ENCODE peak calls at places on chromosomes 7 and 10, in five cellular contexts. One of them, this sample, is unnamed.

GRCh38 chr7:1529383-1530116 is 952 bp upstream of the MAFK start:
- DNase-seq in pancreas: no peak
- DNase-seq in endothelial cell of umbilical vein: no peak
- DNase-seq in Caco-2: no peak
- DNase-seq in OCI-LY7: peak; percentile 26
- DNase-seq in this sample: no peak

GRCh38 chr10:35712486-35712885 is 70.4 kb upstream of the FZD8 start:
- DNase-seq in pancreas: no peak
- DNase-seq in Caco-2: no peak
- DNase-seq in OCI-LY7: no peak
- DNase-seq in endothelial cell of umbilical vein: no peak
- DNase-seq in this sample: no peak

GRCh38 chr7:71752171-71752935 is 620.4 kb downstream of the GALNT17 start:
- DNase-seq in Caco-2: no peak
- DNase-seq in OCI-LY7: no peak
- DNase-seq in endothelial cell of umbilical vein: no peak
- DNase-seq in pancreas: peak; percentile 95
- DNase-seq in this sample: peak; percentile 29

GRCh38 chr10:86284355-86285105 is 82.1 kb downstream of the GRID1 start:
- DNase-seq in endothelial cell of umbilical vein: no peak
- DNase-seq in OCI-LY7: no peak
- DNase-seq in Caco-2: no peak
- DNase-seq in pancreas: no peak
- DNase-seq in this sample: no peak

GRCh38 chr10:74917481-74918077 is 91.2 kb downstream of the KAT6B start:
- DNase-seq in OCI-LY7: no peak
- DNase-seq in endothelial cell of umbilical vein: no peak
- DNase-seq in pancreas: no peak
- DNase-seq in Caco-2: no peak
- DNase-seq in this sample: peak; percentile 55

GRCh38 chr7:94969434-94970084 is 62.2 kb downstream of the PPP1R9A start:
- DNase-seq in endothelial cell of umbilical vein: no peak
- DNase-seq in OCI-LY7: no peak
- DNase-seq in Caco-2: peak; percentile 67
- DNase-seq in pancreas: no peak
- DNase-seq in this sample: no peak

GRCh38 chr10:2964632-2965296 is 102.6 kb upstream of the PFKP start:
- DNase-seq in OCI-LY7: no peak
- DNase-seq in Caco-2: no peak
- DNase-seq in pancreas: no peak
- DNase-seq in endothelial cell of umbilical vein: no peak
- DNase-seq in this sample: peak; percentile 21

GRCh38 chr10:108180883-108181282 is 1016.4 kb upstream of the SORCS1 start:
- DNase-seq in endothelial cell of umbilical vein: no peak
- DNase-seq in Caco-2: no peak
- DNase-seq in OCI-LY7: no peak
- DNase-seq in pancreas: no peak
- DNase-seq in this sample: peak; percentile 14

GRCh38 chr7:145644426-145645154 is 472.0 kb upstream of the CNTNAP2 start:
- DNase-seq in endothelial cell of umbilical vein: no peak
- DNase-seq in pancreas: no peak
- DNase-seq in Caco-2: no peak
- DNase-seq in OCI-LY7: no peak
- DNase-seq in this sample: no peak

GRCh38 chr10:51510231-51510630 is 189.2 kb downstream of the CSTF2T start:
- DNase-seq in OCI-LY7: no peak
- DNase-seq in endothelial cell of umbilical vein: no peak
- DNase-seq in Caco-2: no peak
- DNase-seq in pancreas: no peak
- DNase-seq in this sample: peak; percentile 73

GRCh38 chr7:29807179-29807841 is 1.0 kb downstream of the WIPF3 start:
- DNase-seq in pancreas: peak; percentile 77
- DNase-seq in endothelial cell of umbilical vein: no peak
- DNase-seq in Caco-2: peak; percentile 54
- DNase-seq in OCI-LY7: no peak
- DNase-seq in this sample: peak; percentile 2

GRCh38 chr7:68511281-68511680 is 1087.0 kb upstream of the AUTS2 start:
- DNase-seq in endothelial cell of umbilical vein: no peak
- DNase-seq in OCI-LY7: no peak
- DNase-seq in pancreas: no peak
- DNase-seq in Caco-2: no peak
- DNase-seq in this sample: no peak

GRCh38 chr10:98659951-98660350 is 213.2 kb upstream of the HPS1 start:
- DNase-seq in pancreas: no peak
- DNase-seq in Caco-2: no peak
- DNase-seq in OCI-LY7: no peak
- DNase-seq in endothelial cell of umbilical vein: no peak
- DNase-seq in this sample: no peak

GRCh38 chr7:41630741-41631140 is 72.1 kb downstream of the INHBA start:
- DNase-seq in pancreas: no peak
- DNase-seq in Caco-2: no peak
- DNase-seq in OCI-LY7: no peak
- DNase-seq in endothelial cell of umbilical vein: peak; percentile 14
- DNase-seq in this sample: no peak

GRCh38 chr7:52854681-52855080 is 180.8 kb upstream of the POM121L12 start:
- DNase-seq in OCI-LY7: no peak
- DNase-seq in endothelial cell of umbilical vein: no peak
- DNase-seq in Caco-2: no peak
- DNase-seq in pancreas: no peak
- DNase-seq in this sample: no peak

GRCh38 chr7:78185149-78185745 is 386.7 kb downstream of the PHTF2 start:
- DNase-seq in Caco-2: no peak
- DNase-seq in endothelial cell of umbilical vein: no peak
- DNase-seq in OCI-LY7: no peak
- DNase-seq in pancreas: no peak
- DNase-seq in this sample: no peak

GRCh38 chr10:70272925-70273316 is 10.9 kb downstream of the NPFFR1 start:
- DNase-seq in pancreas: no peak
- DNase-seq in endothelial cell of umbilical vein: peak; percentile 21
- DNase-seq in OCI-LY7: peak; percentile 73
- DNase-seq in Caco-2: no peak
- DNase-seq in this sample: peak; percentile 61

GRCh38 chr10:110221721-110222261 is 14.4 kb downstream of the MXI1 start:
- DNase-seq in pancreas: peak; percentile 82
- DNase-seq in endothelial cell of umbilical vein: peak; percentile 48
- DNase-seq in Caco-2: peak; percentile 66
- DNase-seq in OCI-LY7: no peak
- DNase-seq in this sample: peak; percentile 94

GRCh38 chr7:151008511-151009323 is 15.6 kb downstream of the ATG9B start:
- DNase-seq in pancreas: peak; percentile 91
- DNase-seq in Caco-2: no peak
- DNase-seq in endothelial cell of umbilical vein: peak; percentile 62
- DNase-seq in OCI-LY7: peak; percentile 73
- DNase-seq in this sample: peak; percentile 41

GRCh38 chr7:2542011-2542923 is 13.1 kb downstream of the BRAT1 start:
- DNase-seq in pancreas: peak; percentile 48
- DNase-seq in Caco-2: no peak
- DNase-seq in OCI-LY7: no peak
- DNase-seq in endothelial cell of umbilical vein: no peak
- DNase-seq in this sample: no peak

GRCh38 chr10:32941357-32941756 is 16.7 kb downstream of the ITGB1 start:
- DNase-seq in pancreas: no peak
- DNase-seq in Caco-2: no peak
- DNase-seq in endothelial cell of umbilical vein: no peak
- DNase-seq in OCI-LY7: no peak
- DNase-seq in this sample: peak; percentile 52

GRCh38 chr10:112950714-112951348 is 784 bp downstream of the TCF7L2 start:
- DNase-seq in endothelial cell of umbilical vein: peak; percentile 40
- DNase-seq in pancreas: peak; percentile 64
- DNase-seq in OCI-LY7: peak; percentile 52
- DNase-seq in Caco-2: peak; percentile 49
- DNase-seq in this sample: peak; percentile 66

GRCh38 chr7:112484671-112485097 is 3.9 kb downstream of the LSMEM1 start:
- DNase-seq in endothelial cell of umbilical vein: peak; percentile 95
- DNase-seq in pancreas: no peak
- DNase-seq in OCI-LY7: no peak
- DNase-seq in Caco-2: no peak
- DNase-seq in this sample: peak; percentile 87

GRCh38 chr7:66847879-66848810 is 72.9 kb upstream of the TMEM248 start:
- DNase-seq in OCI-LY7: no peak
- DNase-seq in Caco-2: peak; percentile 16
- DNase-seq in pancreas: no peak
- DNase-seq in endothelial cell of umbilical vein: peak; percentile 88
- DNase-seq in this sample: peak; percentile 72

GRCh38 chr7:91596287-91596686 is 284.2 kb downstream of the MTERF1 start:
- DNase-seq in pancreas: no peak
- DNase-seq in OCI-LY7: no peak
- DNase-seq in endothelial cell of umbilical vein: no peak
- DNase-seq in Caco-2: no peak
- DNase-seq in this sample: no peak

GRCh38 chr10:6044060-6044459 is 18.1 kb downstream of the IL2RA start:
- DNase-seq in OCI-LY7: no peak
- DNase-seq in Caco-2: no peak
- DNase-seq in pancreas: no peak
- DNase-seq in endothelial cell of umbilical vein: no peak
- DNase-seq in this sample: no peak

GRCh38 chr10:6046458-6047325 is 15.5 kb downstream of the IL2RA start:
- DNase-seq in OCI-LY7: no peak
- DNase-seq in endothelial cell of umbilical vein: no peak
- DNase-seq in pancreas: no peak
- DNase-seq in Caco-2: no peak
- DNase-seq in this sample: no peak

GRCh38 chr10:6045600-6046457 is 16.3 kb downstream of the IL2RA start:
- DNase-seq in Caco-2: no peak
- DNase-seq in endothelial cell of umbilical vein: no peak
- DNase-seq in pancreas: no peak
- DNase-seq in OCI-LY7: no peak
- DNase-seq in this sample: no peak

GRCh38 chr10:6047326-6047611 is 14.9 kb downstream of the IL2RA start:
- DNase-seq in Caco-2: no peak
- DNase-seq in endothelial cell of umbilical vein: no peak
- DNase-seq in OCI-LY7: peak; percentile 44
- DNase-seq in pancreas: no peak
- DNase-seq in this sample: no peak

DNA sequence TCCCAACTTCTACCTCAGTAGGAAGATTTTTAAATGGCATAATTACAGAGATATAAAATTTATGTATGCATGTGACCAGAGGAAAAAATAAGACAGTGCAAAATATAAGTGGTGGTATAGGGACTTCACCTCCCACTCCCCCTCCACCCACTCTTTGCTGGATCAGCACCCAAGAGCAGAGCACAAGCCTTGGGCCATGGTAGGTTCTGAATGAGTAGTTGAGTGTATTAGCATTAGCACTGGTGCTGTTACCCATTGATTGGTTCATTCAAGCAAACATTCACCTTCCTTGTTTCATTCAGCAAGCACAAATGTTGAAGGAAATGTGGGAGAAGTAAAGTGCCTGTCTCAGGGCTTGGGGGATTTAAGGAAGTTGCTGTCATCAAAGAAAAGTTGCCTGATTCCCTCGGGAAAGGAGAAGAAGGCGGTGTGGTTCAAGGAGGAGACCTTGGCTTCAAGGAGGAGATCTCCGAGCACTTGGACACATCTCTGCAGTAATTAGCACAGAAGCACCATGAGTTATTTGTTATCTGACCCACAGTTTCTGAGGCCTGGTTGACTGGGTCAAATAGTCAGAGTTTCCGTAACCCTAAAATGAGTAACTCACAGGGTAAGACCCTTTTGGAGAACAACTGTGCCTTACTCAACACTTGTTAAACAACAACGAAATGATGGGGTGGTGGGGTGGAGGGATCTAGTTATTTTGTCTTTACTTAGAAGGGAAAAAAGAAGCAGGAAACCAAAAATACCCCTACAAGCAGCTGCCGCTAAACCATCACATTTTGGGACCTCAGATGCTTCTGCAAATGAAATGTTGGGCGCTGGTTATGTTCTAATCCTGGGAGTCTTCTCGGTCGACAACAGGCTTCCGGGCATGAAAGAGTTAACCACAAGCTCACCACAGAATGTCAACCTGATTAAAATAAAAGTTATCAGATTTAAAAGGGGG is 17.2 kb downstream of the IL2RA start:
- DNase-seq in pancreas: no peak
- DNase-seq in endothelial cell of umbilical vein: no peak
- DNase-seq in OCI-LY7: peak; percentile 40
- DNase-seq in Caco-2: no peak
- DNase-seq in this sample: no peak
- H3K4me3 ChIP-seq in pancreas: no peak overlapping the region
- H3K4me3 ChIP-seq in endothelial cell of umbilical vein: no peak overlapping the region
- H3K4me3 ChIP-seq in OCI-LY7: peak overlapping the region; percentile 31
- H3K4me3 ChIP-seq in Caco-2: no peak overlapping the region
- H3K4me3 ChIP-seq in this sample: no peak overlapping the region

GRCh38 chr10:121460733-121461132 is 137.5 kb downstream of the FGFR2 start:
- DNase-seq in Caco-2: no peak
- DNase-seq in endothelial cell of umbilical vein: no peak
- DNase-seq in pancreas: no peak
- DNase-seq in OCI-LY7: no peak
- DNase-seq in this sample: no peak

GRCh38 chr10:121457729-121458128 is 140.5 kb downstream of the FGFR2 start:
- DNase-seq in OCI-LY7: no peak
- DNase-seq in pancreas: no peak
- DNase-seq in Caco-2: no peak
- DNase-seq in endothelial cell of umbilical vein: no peak
- DNase-seq in this sample: no peak

GRCh38 chr10:121459765-121460453 is 138.3 kb downstream of the FGFR2 start:
- DNase-seq in Caco-2: no peak
- DNase-seq in endothelial cell of umbilical vein: no peak
- DNase-seq in pancreas: no peak
- DNase-seq in OCI-LY7: no peak
- DNase-seq in this sample: no peak

GRCh38 chr10:121461307-121461706 is 136.9 kb downstream of the FGFR2 start:
- DNase-seq in Caco-2: peak; percentile 5
- DNase-seq in OCI-LY7: no peak
- DNase-seq in pancreas: no peak
- DNase-seq in endothelial cell of umbilical vein: no peak
- DNase-seq in this sample: no peak

GRCh38 chr10:121459279-121459764 is 138.9 kb downstream of the FGFR2 start:
- DNase-seq in endothelial cell of umbilical vein: no peak
- DNase-seq in OCI-LY7: no peak
- DNase-seq in pancreas: no peak
- DNase-seq in Caco-2: no peak
- DNase-seq in this sample: no peak
- H3K4me3 ChIP-seq in endothelial cell of umbilical vein: no peak overlapping the region
- H3K4me3 ChIP-seq in OCI-LY7: no peak overlapping the region
- H3K4me3 ChIP-seq in pancreas: no peak overlapping the region
- H3K4me3 ChIP-seq in Caco-2: no peak overlapping the region
- H3K4me3 ChIP-seq in this sample: no peak overlapping the region

DNA sequence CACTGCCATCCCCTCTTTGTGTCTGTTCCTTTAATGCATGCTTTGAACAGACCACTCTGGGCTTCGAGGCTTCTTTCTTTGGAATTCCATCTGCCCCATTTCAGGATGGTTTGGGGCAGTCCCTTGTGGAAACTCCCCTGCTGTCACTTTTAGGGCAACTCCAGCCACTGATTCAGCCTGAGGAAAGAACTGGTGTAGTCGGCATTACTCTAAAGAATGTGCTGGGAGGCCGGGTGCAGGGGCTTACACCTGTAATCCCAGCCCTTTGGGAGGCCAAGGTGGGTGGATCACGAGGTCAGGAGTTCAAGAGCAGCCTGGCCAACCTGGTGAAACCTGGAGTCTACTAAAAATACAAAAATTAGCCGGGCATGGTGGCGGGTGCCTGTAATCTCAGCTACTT is 358.1 kb upstream of the NUPR2 start:
- DNase-seq in Caco-2: no peak
- DNase-seq in OCI-LY7: no peak
- DNase-seq in endothelial cell of umbilical vein: no peak
- DNase-seq in pancreas: no peak
- DNase-seq in this sample: no peak
- H3K4me3 ChIP-seq in Caco-2: no peak overlapping the region
- H3K4me3 ChIP-seq in OCI-LY7: no peak overlapping the region
- H3K4me3 ChIP-seq in endothelial cell of umbilical vein: no peak overlapping the region
- H3K4me3 ChIP-seq in pancreas: no peak overlapping the region
- H3K4me3 ChIP-seq in this sample: no peak overlapping the region

GRCh38 chr10:21510218-21511070 is 15.0 kb downstream of the SKIDA1 start:
- DNase-seq in endothelial cell of umbilical vein: no peak
- DNase-seq in OCI-LY7: no peak
- DNase-seq in pancreas: peak; percentile 56
- DNase-seq in Caco-2: peak; percentile 56
- DNase-seq in this sample: peak; percentile 36
- H3K4me3 ChIP-seq in endothelial cell of umbilical vein: no peak overlapping the region
- H3K4me3 ChIP-seq in OCI-LY7: no peak overlapping the region
- H3K4me3 ChIP-seq in pancreas: no peak overlapping the region
- H3K4me3 ChIP-seq in Caco-2: no peak overlapping the region
- H3K4me3 ChIP-seq in this sample: peak overlapping the region; percentile 73